ENCODE peak calls at places on chromosomes 13 and 19, in ten cellular contexts. One of them, this sample, is unnamed.

GRCh38 chr13:36395280-36395679 is 37.0 kb upstream of the CCNA1 start:
- DNase-seq in fibroblast of pulmonary artery: peak
- DNase-seq in thoracic aorta: no peak
- DNase-seq in Caki2: no peak
- DNase-seq in lung microvascular endothelial cell: peak
- DNase-seq in fibroblast of gingiva: peak
- DNase-seq in activated T-cell treated with anti-CD3 and anti-CD28 coated beads, Interleukin-2, amount 50 U/mL, for 72 hours: no peak
- DNase-seq in NCI-H460: no peak
- DNase-seq in Caco-2: no peak
- DNase-seq in neural crest cell: no peak
- DNase-seq in this sample: peak

GRCh38 chr13:112510002-112510780 is 77.8 kb downstream of the TUBGCP3 start:
- DNase-seq in fibroblast of pulmonary artery: peak
- DNase-seq in thoracic aorta: no peak
- DNase-seq in Caki2: peak
- DNase-seq in lung microvascular endothelial cell: peak
- DNase-seq in fibroblast of gingiva: peak
- DNase-seq in activated T-cell treated with anti-CD3 and anti-CD28 coated beads, Interleukin-2, amount 50 U/mL, for 72 hours: no peak
- DNase-seq in NCI-H460: peak
- DNase-seq in Caco-2: peak
- DNase-seq in neural crest cell: peak
- DNase-seq in this sample: peak

GRCh38 chr19:6056801-6057650 is 53.3 kb downstream of the RFX2 start:
- DNase-seq in fibroblast of pulmonary artery: peak
- DNase-seq in thoracic aorta: peak
- DNase-seq in Caki2: peak
- DNase-seq in lung microvascular endothelial cell: peak
- DNase-seq in fibroblast of gingiva: peak
- DNase-seq in activated T-cell treated with anti-CD3 and anti-CD28 coated beads, Interleukin-2, amount 50 U/mL, for 72 hours: no peak
- DNase-seq in NCI-H460: no peak
- DNase-seq in Caco-2: peak
- DNase-seq in neural crest cell: no peak
- DNase-seq in this sample: peak

GRCh38 chr19:2274185-2274711 is 7.7 kb downstream of the PEAK3 start:
- DNase-seq in fibroblast of pulmonary artery: no peak
- DNase-seq in thoracic aorta: no peak
- DNase-seq in Caki2: no peak
- DNase-seq in lung microvascular endothelial cell: no peak
- DNase-seq in fibroblast of gingiva: no peak
- DNase-seq in activated T-cell treated with anti-CD3 and anti-CD28 coated beads, Interleukin-2, amount 50 U/mL, for 72 hours: no peak
- DNase-seq in NCI-H460: no peak
- DNase-seq in Caco-2: no peak
- DNase-seq in neural crest cell: no peak
- DNase-seq in this sample: no peak

GRCh38 chr19:35404879-35405622 is 34.2 kb downstream of the GPR42 start:
- DNase-seq in fibroblast of pulmonary artery: peak
- DNase-seq in thoracic aorta: peak
- DNase-seq in Caki2: no peak
- DNase-seq in lung microvascular endothelial cell: peak
- DNase-seq in fibroblast of gingiva: peak
- DNase-seq in activated T-cell treated with anti-CD3 and anti-CD28 coated beads, Interleukin-2, amount 50 U/mL, for 72 hours: peak
- DNase-seq in NCI-H460: no peak
- DNase-seq in Caco-2: peak
- DNase-seq in neural crest cell: no peak
- DNase-seq in this sample: peak

GRCh38 chr13:45511310-45512147 is 46.8 kb downstream of the COG3 start:
- DNase-seq in fibroblast of pulmonary artery: peak
- DNase-seq in thoracic aorta: no peak
- DNase-seq in Caki2: peak
- DNase-seq in lung microvascular endothelial cell: peak
- DNase-seq in fibroblast of gingiva: peak
- DNase-seq in activated T-cell treated with anti-CD3 and anti-CD28 coated beads, Interleukin-2, amount 50 U/mL, for 72 hours: peak
- DNase-seq in NCI-H460: peak
- DNase-seq in Caco-2: no peak
- DNase-seq in neural crest cell: peak
- DNase-seq in this sample: peak

GRCh38 chr19:54173951-54174817 is 1.2 kb upstream of the TMC4 start:
- DNase-seq in fibroblast of pulmonary artery: no peak
- DNase-seq in thoracic aorta: no peak
- DNase-seq in Caki2: no peak
- DNase-seq in lung microvascular endothelial cell: no peak
- DNase-seq in fibroblast of gingiva: no peak
- DNase-seq in activated T-cell treated with anti-CD3 and anti-CD28 coated beads, Interleukin-2, amount 50 U/mL, for 72 hours: no peak
- DNase-seq in NCI-H460: no peak
- DNase-seq in Caco-2: no peak
- DNase-seq in neural crest cell: no peak
- DNase-seq in this sample: no peak

GRCh38 chr19:57310792-57311191 is 9.5 kb upstream of the ZNF543 start:
- DNase-seq in fibroblast of pulmonary artery: no peak
- DNase-seq in thoracic aorta: no peak
- DNase-seq in Caki2: no peak
- DNase-seq in lung microvascular endothelial cell: no peak
- DNase-seq in fibroblast of gingiva: no peak
- DNase-seq in activated T-cell treated with anti-CD3 and anti-CD28 coated beads, Interleukin-2, amount 50 U/mL, for 72 hours: no peak
- DNase-seq in NCI-H460: no peak
- DNase-seq in Caco-2: no peak
- DNase-seq in neural crest cell: no peak
- DNase-seq in this sample: no peak

GRCh38 chr19:46213156-46213555 is 16.4 kb upstream of the IGFL1 start:
- DNase-seq in fibroblast of pulmonary artery: no peak
- DNase-seq in thoracic aorta: no peak
- DNase-seq in Caki2: no peak
- DNase-seq in lung microvascular endothelial cell: no peak
- DNase-seq in fibroblast of gingiva: no peak
- DNase-seq in activated T-cell treated with anti-CD3 and anti-CD28 coated beads, Interleukin-2, amount 50 U/mL, for 72 hours: no peak
- DNase-seq in NCI-H460: no peak
- DNase-seq in Caco-2: no peak
- DNase-seq in neural crest cell: no peak
- DNase-seq in this sample: no peak

GRCh38 chr19:4870025-4870700 is 2.7 kb upstream of the PLIN3 start:
- DNase-seq in fibroblast of pulmonary artery: peak
- DNase-seq in thoracic aorta: peak
- DNase-seq in Caki2: peak
- DNase-seq in lung microvascular endothelial cell: peak
- DNase-seq in fibroblast of gingiva: peak
- DNase-seq in activated T-cell treated with anti-CD3 and anti-CD28 coated beads, Interleukin-2, amount 50 U/mL, for 72 hours: peak
- DNase-seq in NCI-H460: peak
- DNase-seq in Caco-2: peak
- DNase-seq in neural crest cell: no peak
- DNase-seq in this sample: peak

GRCh38 chr19:18743281-18743825 is 47.8 kb downstream of the COMP start:
- DNase-seq in fibroblast of pulmonary artery: peak
- DNase-seq in thoracic aorta: no peak
- DNase-seq in Caki2: no peak
- DNase-seq in lung microvascular endothelial cell: no peak
- DNase-seq in fibroblast of gingiva: no peak
- DNase-seq in activated T-cell treated with anti-CD3 and anti-CD28 coated beads, Interleukin-2, amount 50 U/mL, for 72 hours: no peak
- DNase-seq in NCI-H460: no peak
- DNase-seq in Caco-2: peak
- DNase-seq in neural crest cell: no peak
- DNase-seq in this sample: no peak

GRCh38 chr13:64928704-64929499 is 2301.2 kb downstream of the PCDH9 start:
- DNase-seq in fibroblast of pulmonary artery: peak
- DNase-seq in thoracic aorta: no peak
- DNase-seq in Caki2: peak
- DNase-seq in lung microvascular endothelial cell: peak
- DNase-seq in fibroblast of gingiva: no peak
- DNase-seq in activated T-cell treated with anti-CD3 and anti-CD28 coated beads, Interleukin-2, amount 50 U/mL, for 72 hours: no peak
- DNase-seq in NCI-H460: no peak
- DNase-seq in Caco-2: no peak
- DNase-seq in neural crest cell: no peak
- DNase-seq in this sample: peak

GRCh38 chr13:25819856-25820530 is 231.8 kb downstream of the SHISA2 start:
- DNase-seq in fibroblast of pulmonary artery: no peak
- DNase-seq in thoracic aorta: no peak
- DNase-seq in Caki2: no peak
- DNase-seq in lung microvascular endothelial cell: no peak
- DNase-seq in fibroblast of gingiva: peak
- DNase-seq in activated T-cell treated with anti-CD3 and anti-CD28 coated beads, Interleukin-2, amount 50 U/mL, for 72 hours: no peak
- DNase-seq in NCI-H460: no peak
- DNase-seq in Caco-2: no peak
- DNase-seq in neural crest cell: no peak
- DNase-seq in this sample: no peak

GRCh38 chr13:97134364-97135095 is 87.6 kb upstream of the MBNL2 start:
- DNase-seq in fibroblast of pulmonary artery: no peak
- DNase-seq in thoracic aorta: no peak
- DNase-seq in Caki2: no peak
- DNase-seq in lung microvascular endothelial cell: no peak
- DNase-seq in fibroblast of gingiva: no peak
- DNase-seq in activated T-cell treated with anti-CD3 and anti-CD28 coated beads, Interleukin-2, amount 50 U/mL, for 72 hours: no peak
- DNase-seq in NCI-H460: no peak
- DNase-seq in Caco-2: no peak
- DNase-seq in neural crest cell: no peak
- DNase-seq in this sample: peak

GRCh38 chr13:60627071-60627686 is 230.2 kb downstream of the TDRD3 start:
- DNase-seq in fibroblast of pulmonary artery: peak
- DNase-seq in thoracic aorta: no peak
- DNase-seq in Caki2: no peak
- DNase-seq in lung microvascular endothelial cell: peak
- DNase-seq in fibroblast of gingiva: no peak
- DNase-seq in activated T-cell treated with anti-CD3 and anti-CD28 coated beads, Interleukin-2, amount 50 U/mL, for 72 hours: peak
- DNase-seq in NCI-H460: peak
- DNase-seq in Caco-2: peak
- DNase-seq in neural crest cell: peak
- DNase-seq in this sample: peak

GRCh38 chr13:49112782-49113525 is 107.2 kb upstream of the MLNR start:
- DNase-seq in fibroblast of pulmonary artery: peak
- DNase-seq in thoracic aorta: no peak
- DNase-seq in Caki2: no peak
- DNase-seq in lung microvascular endothelial cell: no peak
- DNase-seq in fibroblast of gingiva: no peak
- DNase-seq in activated T-cell treated with anti-CD3 and anti-CD28 coated beads, Interleukin-2, amount 50 U/mL, for 72 hours: no peak
- DNase-seq in NCI-H460: no peak
- DNase-seq in Caco-2: no peak
- DNase-seq in neural crest cell: no peak
- DNase-seq in this sample: peak

GRCh38 chr19:47253467-47253881 is 2.9 kb upstream of the CCDC9 start:
- DNase-seq in fibroblast of pulmonary artery: peak
- DNase-seq in thoracic aorta: no peak
- DNase-seq in Caki2: peak
- DNase-seq in lung microvascular endothelial cell: no peak
- DNase-seq in fibroblast of gingiva: peak
- DNase-seq in activated T-cell treated with anti-CD3 and anti-CD28 coated beads, Interleukin-2, amount 50 U/mL, for 72 hours: no peak
- DNase-seq in NCI-H460: no peak
- DNase-seq in Caco-2: no peak
- DNase-seq in neural crest cell: no peak
- DNase-seq in this sample: peak

GRCh38 chr13:42041684-42042035 is 6.8 kb upstream of the DGKH start:
- DNase-seq in fibroblast of pulmonary artery: peak
- DNase-seq in thoracic aorta: peak
- DNase-seq in Caki2: peak
- DNase-seq in lung microvascular endothelial cell: peak
- DNase-seq in fibroblast of gingiva: peak
- DNase-seq in activated T-cell treated with anti-CD3 and anti-CD28 coated beads, Interleukin-2, amount 50 U/mL, for 72 hours: no peak
- DNase-seq in NCI-H460: peak
- DNase-seq in Caco-2: peak
- DNase-seq in neural crest cell: peak
- DNase-seq in this sample: peak

GRCh38 chr13:36344886-36345437 is 1.2 kb downstream of the SPART start:
- DNase-seq in fibroblast of pulmonary artery: peak
- DNase-seq in thoracic aorta: no peak
- DNase-seq in Caki2: no peak
- DNase-seq in lung microvascular endothelial cell: peak
- DNase-seq in fibroblast of gingiva: no peak
- DNase-seq in activated T-cell treated with anti-CD3 and anti-CD28 coated beads, Interleukin-2, amount 50 U/mL, for 72 hours: no peak
- DNase-seq in NCI-H460: no peak
- DNase-seq in Caco-2: no peak
- DNase-seq in neural crest cell: no peak
- DNase-seq in this sample: peak

GRCh38 chr19:5028229-5028886 is 59.4 kb downstream of the KDM4B start:
- DNase-seq in fibroblast of pulmonary artery: no peak
- DNase-seq in thoracic aorta: no peak
- DNase-seq in Caki2: no peak
- DNase-seq in lung microvascular endothelial cell: no peak
- DNase-seq in fibroblast of gingiva: no peak
- DNase-seq in activated T-cell treated with anti-CD3 and anti-CD28 coated beads, Interleukin-2, amount 50 U/mL, for 72 hours: no peak
- DNase-seq in NCI-H460: no peak
- DNase-seq in Caco-2: no peak
- DNase-seq in neural crest cell: no peak
- DNase-seq in this sample: no peak

GRCh38 chr13:109868583-109869311 is 82.4 kb upstream of the IRS2 start:
- DNase-seq in fibroblast of pulmonary artery: peak
- DNase-seq in thoracic aorta: no peak
- DNase-seq in Caki2: peak
- DNase-seq in lung microvascular endothelial cell: no peak
- DNase-seq in fibroblast of gingiva: no peak
- DNase-seq in activated T-cell treated with anti-CD3 and anti-CD28 coated beads, Interleukin-2, amount 50 U/mL, for 72 hours: no peak
- DNase-seq in NCI-H460: peak
- DNase-seq in Caco-2: no peak
- DNase-seq in neural crest cell: no peak
- DNase-seq in this sample: peak

GRCh38 chr13:40653558-40654318 is 12.7 kb downstream of the FOXO1 start:
- DNase-seq in fibroblast of pulmonary artery: peak
- DNase-seq in thoracic aorta: no peak
- DNase-seq in Caki2: no peak
- DNase-seq in lung microvascular endothelial cell: no peak
- DNase-seq in fibroblast of gingiva: no peak
- DNase-seq in activated T-cell treated with anti-CD3 and anti-CD28 coated beads, Interleukin-2, amount 50 U/mL, for 72 hours: no peak
- DNase-seq in NCI-H460: no peak
- DNase-seq in Caco-2: no peak
- DNase-seq in neural crest cell: no peak
- DNase-seq in this sample: no peak

GRCh38 chr13:113874579-113875428 is 10.9 kb upstream of the GAS6 start:
- DNase-seq in fibroblast of pulmonary artery: no peak
- DNase-seq in thoracic aorta: no peak
- DNase-seq in Caki2: no peak
- DNase-seq in lung microvascular endothelial cell: no peak
- DNase-seq in fibroblast of gingiva: no peak
- DNase-seq in activated T-cell treated with anti-CD3 and anti-CD28 coated beads, Interleukin-2, amount 50 U/mL, for 72 hours: no peak
- DNase-seq in NCI-H460: no peak
- DNase-seq in Caco-2: no peak
- DNase-seq in neural crest cell: no peak
- DNase-seq in this sample: no peak

GRCh38 chr19:19900124-19900523 is 622 bp upstream of the ZNF93 start:
- DNase-seq in fibroblast of pulmonary artery: peak
- DNase-seq in thoracic aorta: no peak
- DNase-seq in Caki2: no peak
- DNase-seq in lung microvascular endothelial cell: peak
- DNase-seq in fibroblast of gingiva: peak
- DNase-seq in activated T-cell treated with anti-CD3 and anti-CD28 coated beads, Interleukin-2, amount 50 U/mL, for 72 hours: peak
- DNase-seq in NCI-H460: no peak
- DNase-seq in Caco-2: no peak
- DNase-seq in neural crest cell: no peak
- DNase-seq in this sample: peak

GRCh38 chr19:44958090-44958489 is 2.9 kb downstream of the CLPTM1 start:
- DNase-seq in fibroblast of pulmonary artery: no peak
- DNase-seq in thoracic aorta: no peak
- DNase-seq in Caki2: no peak
- DNase-seq in lung microvascular endothelial cell: no peak
- DNase-seq in fibroblast of gingiva: no peak
- DNase-seq in activated T-cell treated with anti-CD3 and anti-CD28 coated beads, Interleukin-2, amount 50 U/mL, for 72 hours: no peak
- DNase-seq in NCI-H460: no peak
- DNase-seq in Caco-2: no peak
- DNase-seq in neural crest cell: no peak
- DNase-seq in this sample: no peak

GRCh38 chr13:73090116-73090811 is 31.5 kb downstream of the KLF5 start:
- DNase-seq in fibroblast of pulmonary artery: peak
- DNase-seq in thoracic aorta: no peak
- DNase-seq in Caki2: peak
- DNase-seq in lung microvascular endothelial cell: peak
- DNase-seq in fibroblast of gingiva: peak
- DNase-seq in activated T-cell treated with anti-CD3 and anti-CD28 coated beads, Interleukin-2, amount 50 U/mL, for 72 hours: peak
- DNase-seq in NCI-H460: peak
- DNase-seq in Caco-2: peak
- DNase-seq in neural crest cell: no peak
- DNase-seq in this sample: peak

GRCh38 chr13:108769213-108770070 is 140.0 kb downstream of the MYO16 start:
- DNase-seq in fibroblast of pulmonary artery: peak
- DNase-seq in thoracic aorta: no peak
- DNase-seq in Caki2: peak
- DNase-seq in lung microvascular endothelial cell: no peak
- DNase-seq in fibroblast of gingiva: no peak
- DNase-seq in activated T-cell treated with anti-CD3 and anti-CD28 coated beads, Interleukin-2, amount 50 U/mL, for 72 hours: no peak
- DNase-seq in NCI-H460: no peak
- DNase-seq in Caco-2: no peak
- DNase-seq in neural crest cell: no peak
- DNase-seq in this sample: no peak